ENCODE peak calls at places on chromosomes 1 and 21, in ten cellular contexts. I, J, C, U, Q, D, N, O, T and F are unnamed samples.
A peak's percentile ranks its signal among the peaks of the same experiment; 100 is the strongest.

GRCh38 chr1:170881268-170882265 is 53.8 kb upstream of the MROH9 start:
- DNase-seq in I (peak; percentile 71), J (no peak), C (no peak), U (peak; percentile 19), Q (peak; percentile 15), D (no peak), N (peak; percentile 14), O (peak; percentile 70), T (no peak), F (peak; percentile 74)

GRCh38 chr1:223707270-223708000 is 4.9 kb upstream of the CAPN2 start:
- DNase-seq in I (no peak), J (no peak), C (no peak), U (peak; percentile 97), Q (peak; percentile 88), D (no peak), N (no peak), O (peak; percentile 99), T (peak; percentile 35), F (no peak)

GRCh38 chr1:112393634-112393976 is 2.4 kb upstream of the CTTNBP2NL start:
- DNase-seq in I (no peak), J (no peak), C (no peak), U (no peak), Q (no peak), D (no peak), N (peak; percentile 3), O (peak; percentile 63), T (no peak), F (peak; percentile 43)

GRCh38 chr21:44288251-44289110 is 2.8 kb downstream of the AIRE start:
- DNase-seq in I (no peak), J (no peak), C (no peak), U (no peak), Q (no peak), D (no peak), N (no peak), O (no peak), T (no peak), F (no peak)

GRCh38 chr1:41740058-41740457 is 178.7 kb downstream of the HIVEP3 start:
- DNase-seq in I (no peak), J (no peak), C (no peak), U (no peak), Q (no peak), D (no peak), N (no peak), O (no peak), T (no peak), F (no peak)

GRCh38 chr1:221812088-221812752 is 70.3 kb upstream of the DUSP10 start:
- DNase-seq in I (no peak), J (no peak), C (no peak), U (no peak), Q (no peak), D (no peak), N (no peak), O (no peak), T (no peak), F (no peak)

GRCh38 chr1:29240400-29240837 is 4.1 kb downstream of the PTPRU start:
- DNase-seq in I (no peak), J (peak; percentile 35), C (no peak), U (no peak), Q (no peak), D (no peak), N (no peak), O (no peak), T (no peak), F (no peak)

GRCh38 chr1:208231929-208232360 is 12.2 kb downstream of the PLXNA2 start:
- DNase-seq in I (no peak), J (no peak), C (no peak), U (no peak), Q (no peak), D (no peak), N (no peak), O (peak; percentile 36), T (no peak), F (no peak)

GRCh38 chr1:48878191-48878940 is 101.7 kb upstream of the BEND5 start:
- DNase-seq in I (no peak), J (no peak), C (no peak), U (peak; percentile 84), Q (peak; percentile 70), D (no peak), N (no peak), O (peak; percentile 97), T (no peak), F (no peak)

GRCh38 chr21:38170705-38171682 is 85.8 kb upstream of the KCNJ15 start:
- DNase-seq in I (no peak), J (no peak), C (no peak), U (no peak), Q (no peak), D (no peak), N (no peak), O (peak; percentile 39), T (no peak), F (no peak)

GRCh38 chr21:42830456-42831455 is 48.6 kb downstream of the WDR4 start:
- DNase-seq in I (no peak), J (no peak), C (no peak), U (no peak), Q (peak; percentile 32), D (no peak), N (no peak), O (no peak), T (no peak), F (no peak)

GRCh38 chr1:189628857-189629256 is 848.8 kb downstream of the BRINP3 start:
- DNase-seq in I (no peak), J (no peak), C (no peak), U (no peak), Q (no peak), D (no peak), N (no peak), O (no peak), T (no peak), F (no peak)

GRCh38 chr21:41766883-41767605 is at the start of gene RIPK4:
- DNase-seq in I (no peak), J (peak; percentile 66), C (peak; percentile 88), U (no peak), Q (peak; percentile 95), D (no peak), N (no peak), O (peak; percentile 80), T (no peak), F (no peak)

GRCh38 chr1:157155658-157156057 is 17.5 kb upstream of the ETV3 start:
- DNase-seq in I (no peak), J (no peak), C (no peak), U (no peak), Q (no peak), D (no peak), N (no peak), O (peak; percentile 36), T (peak; percentile 31), F (no peak)

GRCh38 chr1:151327903-151328674 is 873 bp upstream of the PI4KB start:
- DNase-seq in I (no peak), J (peak; percentile 77), C (no peak), U (no peak), Q (peak; percentile 26), D (no peak), N (no peak), O (peak; percentile 58), T (peak; percentile 24), F (no peak)

GRCh38 chr1:246460411-246460810 is 46.7 kb downstream of the SMYD3 start:
- DNase-seq in I (no peak), J (no peak), C (no peak), U (no peak), Q (no peak), D (no peak), N (no peak), O (peak; percentile 7), T (no peak), F (no peak)

GRCh38 chr1:244074559-244075171 is 23.6 kb downstream of the ZBTB18 start:
- DNase-seq in I (no peak), J (no peak), C (peak; percentile 43), U (no peak), Q (no peak), D (no peak), N (no peak), O (no peak), T (no peak), F (no peak)